ENCODE peak calls at places on chromosomes 1 and 21, in four cellular contexts. One of them, this sample, is unnamed.

GRCh38 chr21:16330340-16331319 is 600.8 kb downstream of the USP25 start:
- DNase-seq in K562: peak; percentile 47
- DNase-seq in A549: peak; percentile 76
- DNase-seq in HepG2: peak; percentile 52
- DNase-seq in this sample: peak; percentile 16

GRCh38 chr1:227396539-227397355 is 78.5 kb upstream of the CDC42BPA start:
- DNase-seq in HepG2: peak; percentile 10
- DNase-seq in K562: peak; percentile 97
- DNase-seq in A549: no peak
- DNase-seq in this sample: no peak

GRCh38 chr1:2212542-2213491 is 15.3 kb upstream of the SKI start:
- DNase-seq in A549: peak; percentile 95
- DNase-seq in HepG2: peak; percentile 50
- DNase-seq in K562: peak; percentile 88
- DNase-seq in this sample: peak; percentile 88

GRCh38 chr21:35102488-35103407 is 53.6 kb upstream of the RUNX1 start:
- DNase-seq in HepG2: peak; percentile 48
- DNase-seq in A549: no peak
- DNase-seq in K562: peak; percentile 82
- DNase-seq in this sample: no peak

GRCh38 chr21:42003051-42003461 is 7.1 kb downstream of the ZBTB21 start:
- DNase-seq in HepG2: no peak
- DNase-seq in K562: no peak
- DNase-seq in A549: no peak
- DNase-seq in this sample: no peak

GRCh38 chr1:39268112-39268581 is 63.7 kb downstream of the MACF1 start:
- DNase-seq in A549: no peak
- DNase-seq in HepG2: no peak
- DNase-seq in K562: no peak
- DNase-seq in this sample: peak; percentile 24

GRCh38 chr1:213749558-213749957 is 238.2 kb upstream of the PROX1 start:
- DNase-seq in A549: no peak
- DNase-seq in HepG2: no peak
- DNase-seq in K562: no peak
- DNase-seq in this sample: no peak

GRCh38 chr1:165943198-165943597 is 115.8 kb downstream of the UCK2 start:
- DNase-seq in K562: no peak
- DNase-seq in A549: peak; percentile 4
- DNase-seq in HepG2: no peak
- DNase-seq in this sample: no peak

GRCh38 chr1:173714441-173714758 is 381 bp upstream of the KLHL20 start:
- DNase-seq in A549: no peak
- DNase-seq in HepG2: no peak
- DNase-seq in K562: peak; percentile 41
- DNase-seq in this sample: no peak

GRCh38 chr1:6454856-6455751 is 10.9 kb downstream of the TNFRSF25 start:
- DNase-seq in K562: no peak
- DNase-seq in A549: no peak
- DNase-seq in HepG2: no peak
- DNase-seq in this sample: peak; percentile 52

GRCh38 chr1:47684964-47685762 is 247.3 kb downstream of the FOXD2 start:
- DNase-seq in K562: no peak
- DNase-seq in A549: no peak
- DNase-seq in HepG2: no peak
- DNase-seq in this sample: no peak
- TF ChIP-seq NR3C1 in K562: no peak
- TF ChIP-seq NR3C1 in A549: no peak
- TF ChIP-seq NR3C1 in HepG2: no peak
- TF ChIP-seq NR3C1 in this sample: no peak

GRCh38 chr21:39562791-39563770 is 49.7 kb upstream of the B3GALT5 start:
- DNase-seq in HepG2: no peak
- DNase-seq in A549: no peak
- DNase-seq in K562: no peak
- DNase-seq in this sample: no peak
- TF ChIP-seq NR3C1 in HepG2: no peak
- TF ChIP-seq NR3C1 in A549: no peak
- TF ChIP-seq NR3C1 in K562: no peak
- TF ChIP-seq NR3C1 in this sample: no peak

GRCh38 chr1:232704694-232705680 is 75.1 kb upstream of the SIPA1L2 start:
- DNase-seq in K562: peak; percentile 5
- DNase-seq in HepG2: peak; percentile 13
- DNase-seq in A549: peak; percentile 67
- DNase-seq in this sample: no peak
- TF ChIP-seq NR3C1 in K562: no peak
- TF ChIP-seq NR3C1 in HepG2: no peak
- TF ChIP-seq NR3C1 in A549: no peak
- TF ChIP-seq NR3C1 in this sample: no peak

GRCh38 chr1:17236779-17237601 is 11.9 kb upstream of the PADI3 start:
- DNase-seq in A549: peak; percentile 92
- DNase-seq in HepG2: peak; percentile 73
- DNase-seq in K562: peak; percentile 91
- DNase-seq in this sample: peak; percentile 98

GRCh38 chr1:17235135-17235880 is 13.6 kb upstream of the PADI3 start:
- DNase-seq in A549: peak; percentile 48
- DNase-seq in HepG2: no peak
- DNase-seq in K562: no peak
- DNase-seq in this sample: no peak

GRCh38 chr1:17243274-17243673 is 5.6 kb upstream of the PADI3 start:
- DNase-seq in HepG2: no peak
- DNase-seq in K562: no peak
- DNase-seq in A549: no peak
- DNase-seq in this sample: no peak

GRCh38 chr1:17234405-17234804 is 14.5 kb upstream of the PADI3 start:
- DNase-seq in K562: no peak
- DNase-seq in HepG2: no peak
- DNase-seq in A549: no peak
- DNase-seq in this sample: no peak

DNA sequence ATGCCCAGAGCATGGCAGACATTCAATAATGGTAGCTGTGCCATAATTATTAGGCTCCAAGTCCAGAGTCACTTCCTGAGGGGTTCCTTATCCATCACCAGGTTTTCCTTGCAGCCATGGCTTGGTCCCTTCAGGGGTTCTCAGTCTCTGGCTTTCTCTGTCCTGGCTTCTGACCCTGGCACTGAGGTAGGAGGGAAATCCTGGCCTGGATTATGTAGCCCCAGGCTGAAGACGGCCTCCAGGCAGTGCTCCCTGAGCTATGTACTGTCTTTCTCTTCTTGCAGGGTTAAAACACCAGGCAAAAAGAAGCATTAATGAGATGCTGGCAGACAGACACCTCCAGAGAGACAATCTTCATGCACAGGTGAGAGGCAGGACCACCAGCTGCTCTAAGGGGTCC is 9.5 kb upstream of the PADI3 start:
- DNase-seq in K562: peak; percentile 75
- DNase-seq in A549: peak; percentile 91
- DNase-seq in HepG2: peak; percentile 45
- DNase-seq in this sample: peak; percentile 82
- TF ChIP-seq NR3C1 in K562: no peak
- TF ChIP-seq NR3C1 in A549: no peak
- TF ChIP-seq NR3C1 in HepG2: no peak
- TF ChIP-seq NR3C1 in this sample: no peak

DNA sequence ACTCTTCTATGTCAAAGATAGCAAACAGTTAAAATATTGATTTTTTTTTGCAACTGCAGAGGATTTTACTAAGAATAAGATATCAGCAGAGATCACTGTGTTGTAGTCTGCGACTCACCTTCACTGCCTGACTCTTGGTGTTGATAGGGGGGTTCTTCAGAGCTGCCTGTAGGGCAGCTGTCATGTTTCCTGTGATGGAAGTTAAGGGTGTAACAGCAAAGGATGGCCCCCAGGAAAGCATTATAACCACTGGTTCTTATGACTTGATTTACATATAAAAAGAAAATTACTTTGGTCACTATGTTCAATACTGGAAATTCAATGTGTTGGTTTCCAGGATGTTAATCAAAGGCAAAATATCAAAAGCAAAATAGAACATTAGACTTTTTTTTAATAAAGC is 2.6 kb downstream of the ARPC5 start:
- DNase-seq in HepG2: no peak
- DNase-seq in K562: peak; percentile 35
- DNase-seq in A549: no peak
- DNase-seq in this sample: no peak
- TF ChIP-seq NR3C1 in HepG2: no peak
- TF ChIP-seq NR3C1 in K562: no peak
- TF ChIP-seq NR3C1 in A549: no peak
- TF ChIP-seq NR3C1 in this sample: no peak

GRCh38 chr1:22291926-22292788 is 149.3 kb upstream of the WNT4 start:
- DNase-seq in A549: no peak
- DNase-seq in HepG2: no peak
- DNase-seq in K562: no peak
- DNase-seq in this sample: no peak

GRCh38 chr1:22297999-22298398 is 153.7 kb upstream of the ZBTB40 start:
- DNase-seq in HepG2: no peak
- DNase-seq in K562: no peak
- DNase-seq in A549: no peak
- DNase-seq in this sample: no peak

GRCh38 chr1:22295856-22296255 is 153.0 kb upstream of the WNT4 start:
- DNase-seq in A549: no peak
- DNase-seq in HepG2: no peak
- DNase-seq in K562: no peak
- DNase-seq in this sample: no peak

GRCh38 chr1:22296701-22297591 is 154.0 kb upstream of the WNT4 start:
- DNase-seq in K562: peak; percentile 61
- DNase-seq in A549: no peak
- DNase-seq in HepG2: no peak
- DNase-seq in this sample: no peak

GRCh38 chr1:22295396-22295795 is 152.5 kb upstream of the WNT4 start:
- DNase-seq in HepG2: no peak
- DNase-seq in K562: no peak
- DNase-seq in A549: no peak
- DNase-seq in this sample: no peak
- TF ChIP-seq NR3C1 in HepG2: no peak
- TF ChIP-seq NR3C1 in K562: no peak
- TF ChIP-seq NR3C1 in A549: no peak
- TF ChIP-seq NR3C1 in this sample: no peak

GRCh38 chr1:21761052-21761451 is 21.9 kb downstream of the USP48 start:
- DNase-seq in A549: no peak
- DNase-seq in K562: no peak
- DNase-seq in HepG2: no peak
- DNase-seq in this sample: no peak
- TF ChIP-seq NR3C1 in A549: no peak
- TF ChIP-seq NR3C1 in K562: no peak
- TF ChIP-seq NR3C1 in HepG2: no peak
- TF ChIP-seq NR3C1 in this sample: no peak

GRCh38 chr1:236455242-236455641 is 61.2 kb downstream of the EDARADD start:
- DNase-seq in HepG2: no peak
- DNase-seq in A549: no peak
- DNase-seq in K562: no peak
- DNase-seq in this sample: no peak

GRCh38 chr1:236457775-236458174 is 63.7 kb downstream of the EDARADD start:
- DNase-seq in HepG2: no peak
- DNase-seq in A549: no peak
- DNase-seq in K562: no peak
- DNase-seq in this sample: no peak

DNA sequence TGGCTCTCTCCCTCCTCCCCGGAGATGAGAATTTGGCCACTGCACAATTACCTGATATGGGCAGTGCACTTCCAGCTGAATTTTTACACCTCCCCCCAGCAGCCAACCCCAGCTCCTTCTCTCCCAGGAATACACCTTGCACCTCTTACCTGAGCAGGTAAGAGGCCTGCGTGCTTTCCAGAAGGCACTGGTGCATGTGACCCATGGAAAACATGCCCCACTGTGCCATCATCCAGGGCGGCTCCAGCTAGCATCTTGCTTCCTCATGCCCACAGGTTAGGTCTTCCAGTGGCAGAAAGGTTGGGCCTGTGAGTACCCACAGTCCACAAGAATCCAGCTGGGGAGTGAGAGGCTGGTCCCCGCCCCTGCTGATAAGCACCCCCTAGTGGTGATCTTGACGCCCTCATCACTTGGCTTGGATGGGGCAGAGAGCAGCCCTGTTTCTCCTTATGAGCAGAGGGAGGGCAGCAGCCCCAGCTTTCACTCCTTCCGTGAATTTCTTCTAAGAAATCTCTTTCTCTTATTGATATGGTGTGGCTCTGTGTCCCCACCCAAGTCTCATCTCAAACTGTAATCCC is 57.8 kb downstream of the EDARADD start:
- DNase-seq in HepG2: peak; percentile 28
- DNase-seq in K562: peak; percentile 76
- DNase-seq in A549: peak; percentile 46
- DNase-seq in this sample: peak; percentile 66
- TF ChIP-seq NR3C1 in HepG2: no peak
- TF ChIP-seq NR3C1 in K562: no peak
- TF ChIP-seq NR3C1 in A549: no peak
- TF ChIP-seq NR3C1 in this sample: no peak

This sample was measured in WTC11.